ENCODE peak calls at places on chromosome X, in nine cellular contexts. One of them, this sample, is unnamed. For H3K4me1, the result is how much of the 10 kb centered on the place peaks cover.

GRCh38 chrX:154696328-154697045 is 43.1 kb upstream of the CTAG2 start:
- DNase-seq in sigmoid colon: no peak
- DNase-seq in transverse colon: no peak
- DNase-seq in endothelial cell of umbilical vein: peak
- DNase-seq in HCT116: no peak
- DNase-seq in stomach: no peak
- DNase-seq in H1: no peak
- DNase-seq in GM23338: no peak
- DNase-seq in Panc1: no peak
- DNase-seq in this sample: no peak

GRCh38 chrX:139559383-139560042 is 29.0 kb downstream of the F9 start:
- DNase-seq in stomach: peak
- DNase-seq in transverse colon: peak
- DNase-seq in endothelial cell of umbilical vein: peak
- DNase-seq in H1: no peak
- DNase-seq in GM23338: peak
- DNase-seq in HCT116: peak
- DNase-seq in Panc1: peak
- DNase-seq in sigmoid colon: no peak
- DNase-seq in this sample: peak

GRCh38 chrX:55127692-55128091 is 38.9 kb downstream of the PAGE2 start:
- DNase-seq in GM23338: no peak
- DNase-seq in Panc1: no peak
- DNase-seq in endothelial cell of umbilical vein: no peak
- DNase-seq in transverse colon: no peak
- DNase-seq in HCT116: no peak
- DNase-seq in stomach: no peak
- DNase-seq in H1: no peak
- DNase-seq in sigmoid colon: no peak
- DNase-seq in this sample: no peak

GRCh38 chrX:132266583-132267355 is 47.5 kb upstream of the RAP2C start:
- DNase-seq in endothelial cell of umbilical vein: no peak
- DNase-seq in transverse colon: no peak
- DNase-seq in HCT116: no peak
- DNase-seq in stomach: no peak
- DNase-seq in GM23338: no peak
- DNase-seq in sigmoid colon: no peak
- DNase-seq in Panc1: no peak
- DNase-seq in H1: no peak
- DNase-seq in this sample: no peak

GRCh38 chrX:14673764-14674163 is 144.4 kb downstream of the GLRA2 start:
- DNase-seq in sigmoid colon: no peak
- DNase-seq in stomach: no peak
- DNase-seq in transverse colon: peak
- DNase-seq in H1: no peak
- DNase-seq in endothelial cell of umbilical vein: peak
- DNase-seq in HCT116: peak
- DNase-seq in Panc1: no peak
- DNase-seq in GM23338: no peak
- DNase-seq in this sample: no peak

GRCh38 chrX:154592505-154592904 is 7.6 kb downstream of the CTAG1A start:
- DNase-seq in HCT116: no peak
- DNase-seq in sigmoid colon: no peak
- DNase-seq in endothelial cell of umbilical vein: no peak
- DNase-seq in transverse colon: no peak
- DNase-seq in GM23338: no peak
- DNase-seq in H1: no peak
- DNase-seq in stomach: no peak
- DNase-seq in Panc1: no peak
- DNase-seq in this sample: no peak

GRCh38 chrX:155028192-155028591 is 1.5 kb downstream of the FUNDC2 start:
- DNase-seq in HCT116: no peak
- DNase-seq in sigmoid colon: no peak
- DNase-seq in Panc1: no peak
- DNase-seq in endothelial cell of umbilical vein: peak
- DNase-seq in H1: no peak
- DNase-seq in GM23338: no peak
- DNase-seq in stomach: no peak
- DNase-seq in transverse colon: no peak
- DNase-seq in this sample: no peak

GRCh38 chrX:118420462-118420861 is 74.6 kb downstream of the WDR44 start:
- DNase-seq in Panc1: no peak
- DNase-seq in H1: no peak
- DNase-seq in endothelial cell of umbilical vein: peak
- DNase-seq in GM23338: no peak
- DNase-seq in transverse colon: no peak
- DNase-seq in HCT116: no peak
- DNase-seq in stomach: no peak
- DNase-seq in sigmoid colon: no peak
- DNase-seq in this sample: peak

GRCh38 chrX:154396948-154397887 is 959 bp upstream of the RPL10 start:
- DNase-seq in sigmoid colon: peak
- DNase-seq in H1: peak
- DNase-seq in stomach: peak
- DNase-seq in HCT116: no peak
- DNase-seq in Panc1: no peak
- DNase-seq in transverse colon: peak
- DNase-seq in GM23338: peak
- DNase-seq in endothelial cell of umbilical vein: peak
- DNase-seq in this sample: no peak

GRCh38 chrX:16924631-16925239 is 21.7 kb upstream of the REPS2 start:
- DNase-seq in transverse colon: no peak
- DNase-seq in stomach: no peak
- DNase-seq in GM23338: no peak
- DNase-seq in sigmoid colon: no peak
- DNase-seq in H1: no peak
- DNase-seq in HCT116: no peak
- DNase-seq in endothelial cell of umbilical vein: no peak
- DNase-seq in Panc1: no peak
- DNase-seq in this sample: no peak

GRCh38 chrX:700936-701335 is 70.3 kb downstream of the SHOX start:
- DNase-seq in endothelial cell of umbilical vein: no peak
- DNase-seq in stomach: no peak
- DNase-seq in GM23338: peak
- DNase-seq in HCT116: no peak
- DNase-seq in transverse colon: no peak
- DNase-seq in H1: no peak
- DNase-seq in sigmoid colon: no peak
- DNase-seq in Panc1: no peak
- DNase-seq in this sample: no peak

GRCh38 chrX:116413273-116413672 is 23.1 kb upstream of the SLC6A14 start:
- DNase-seq in Panc1: no peak
- DNase-seq in transverse colon: no peak
- DNase-seq in sigmoid colon: no peak
- DNase-seq in HCT116: no peak
- DNase-seq in GM23338: no peak
- DNase-seq in endothelial cell of umbilical vein: no peak
- DNase-seq in stomach: no peak
- DNase-seq in H1: no peak
- DNase-seq in this sample: no peak

GRCh38 chrX:126719208-126719607 is 100.3 kb upstream of the PRR32 start:
- DNase-seq in Panc1: no peak
- DNase-seq in H1: no peak
- DNase-seq in transverse colon: no peak
- DNase-seq in endothelial cell of umbilical vein: no peak
- DNase-seq in GM23338: no peak
- DNase-seq in sigmoid colon: no peak
- DNase-seq in stomach: no peak
- DNase-seq in HCT116: no peak
- DNase-seq in this sample: no peak

GRCh38 chrX:119398974-119399771 is at the start of gene SLC25A43:
- DNase-seq in stomach: peak
- DNase-seq in GM23338: peak
- DNase-seq in H1: peak
- DNase-seq in HCT116: no peak
- DNase-seq in transverse colon: peak
- DNase-seq in endothelial cell of umbilical vein: peak
- DNase-seq in Panc1: no peak
- DNase-seq in sigmoid colon: peak
- DNase-seq in this sample: no peak

GRCh38 chrX:19682712-19683331 is 167.5 kb upstream of the MAP3K15 start:
- DNase-seq in Panc1: no peak
- DNase-seq in HCT116: no peak
- DNase-seq in stomach: peak
- DNase-seq in sigmoid colon: peak
- DNase-seq in endothelial cell of umbilical vein: no peak
- DNase-seq in H1: no peak
- DNase-seq in GM23338: peak
- DNase-seq in transverse colon: peak
- DNase-seq in this sample: peak

GRCh38 chrX:15301924-15302323 is 13.5 kb downstream of the ASB11 start:
- DNase-seq in endothelial cell of umbilical vein: no peak
- DNase-seq in H1: no peak
- DNase-seq in HCT116: no peak
- DNase-seq in transverse colon: peak
- DNase-seq in sigmoid colon: peak
- DNase-seq in Panc1: no peak
- DNase-seq in stomach: no peak
- DNase-seq in GM23338: no peak
- DNase-seq in this sample: no peak

DNA sequence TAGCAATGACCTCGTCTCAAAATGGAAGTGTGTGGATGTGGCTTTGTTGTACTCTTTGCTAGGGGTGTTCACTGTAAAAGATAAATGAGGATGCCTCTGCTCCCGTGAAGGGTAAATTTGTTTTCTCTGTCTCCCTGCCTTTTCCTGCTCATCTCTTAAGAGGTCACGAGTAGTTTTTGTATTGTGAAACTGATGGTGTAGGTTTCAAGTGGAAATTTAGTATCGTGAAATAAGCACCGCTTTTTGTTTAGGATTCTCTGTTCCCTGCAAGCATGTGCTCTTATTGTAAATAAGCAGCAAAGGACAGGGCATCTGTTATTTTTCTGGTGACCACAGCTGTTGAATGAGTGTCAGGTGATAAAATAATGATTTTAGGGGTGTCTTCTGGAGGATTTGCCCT is 104.6 kb downstream of the PHEX start:
- DNase-seq in Panc1: no peak
- DNase-seq in H1: no peak
- DNase-seq in transverse colon: no peak
- DNase-seq in endothelial cell of umbilical vein: no peak
- DNase-seq in stomach: no peak
- DNase-seq in HCT116: no peak
- DNase-seq in sigmoid colon: no peak
- DNase-seq in GM23338: no peak
- DNase-seq in this sample: no peak
- H3K4me1 ChIP-seq in Panc1: under half
- H3K4me1 ChIP-seq in H1: under half
- H3K4me1 ChIP-seq in transverse colon: under half
- H3K4me1 ChIP-seq in endothelial cell of umbilical vein: under half
- H3K4me1 ChIP-seq in stomach: under half
- H3K4me1 ChIP-seq in HCT116: under half
- H3K4me1 ChIP-seq in sigmoid colon: under half
- H3K4me1 ChIP-seq in GM23338: under half
- H3K4me1 ChIP-seq in this sample: under half

GRCh38 chrX:134548257-134548732 is 88.3 kb downstream of the HPRT1 start:
- DNase-seq in sigmoid colon: no peak
- DNase-seq in HCT116: no peak
- DNase-seq in endothelial cell of umbilical vein: peak
- DNase-seq in GM23338: peak
- DNase-seq in transverse colon: no peak
- DNase-seq in stomach: no peak
- DNase-seq in Panc1: no peak
- DNase-seq in H1: no peak
- DNase-seq in this sample: no peak
- TF ChIP-seq POLR2AphosphoS5 in sigmoid colon: peak
- TF ChIP-seq POLR2AphosphoS5 in HCT116: no peak
- TF ChIP-seq POLR2AphosphoS5 in endothelial cell of umbilical vein: no peak
- TF ChIP-seq POLR2AphosphoS5 in GM23338: no peak
- TF ChIP-seq POLR2AphosphoS5 in transverse colon: peak
- TF ChIP-seq POLR2AphosphoS5 in stomach: no peak
- TF ChIP-seq POLR2AphosphoS5 in Panc1: no peak
- TF ChIP-seq POLR2AphosphoS5 in H1: no peak
- TF ChIP-seq POLR2AphosphoS5 in this sample: no peak

DNA sequence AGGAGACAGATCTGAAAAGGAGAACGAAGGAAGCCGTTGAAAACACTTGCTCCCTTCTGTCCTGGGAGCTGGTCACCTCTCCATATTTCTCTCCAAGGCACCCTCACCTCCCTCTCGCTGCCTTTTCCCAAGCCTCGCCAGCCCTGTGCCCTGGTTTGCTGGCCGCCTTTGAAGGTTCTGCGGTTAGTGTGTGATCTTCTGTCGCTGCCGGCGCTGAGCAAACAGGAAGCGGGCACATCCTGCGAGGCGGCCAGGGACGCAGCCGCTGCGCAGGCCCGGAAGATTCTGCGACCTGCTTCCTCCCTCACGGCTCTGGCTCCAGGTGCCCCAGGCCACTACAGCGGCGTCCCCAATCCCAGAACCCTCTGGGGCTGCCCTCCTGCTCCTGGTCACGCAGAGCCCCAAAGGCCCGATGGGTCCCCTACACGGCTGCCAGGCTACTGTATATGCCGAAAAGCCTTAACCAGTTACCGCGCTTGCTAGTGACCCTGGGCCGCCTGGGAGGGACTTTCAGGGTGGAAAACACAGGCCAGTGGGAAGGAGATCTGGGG is 2.5 kb upstream of the SASH3 start:
- DNase-seq in sigmoid colon: no peak
- DNase-seq in endothelial cell of umbilical vein: peak
- DNase-seq in H1: no peak
- DNase-seq in stomach: peak
- DNase-seq in Panc1: no peak
- DNase-seq in transverse colon: peak
- DNase-seq in GM23338: no peak
- DNase-seq in HCT116: no peak
- DNase-seq in this sample: peak
- H3K4me1 ChIP-seq in sigmoid colon: under half
- H3K4me1 ChIP-seq in endothelial cell of umbilical vein: under half
- H3K4me1 ChIP-seq in H1: under half
- H3K4me1 ChIP-seq in stomach: under half
- H3K4me1 ChIP-seq in Panc1: under half
- H3K4me1 ChIP-seq in transverse colon: under half
- H3K4me1 ChIP-seq in GM23338: under half
- H3K4me1 ChIP-seq in HCT116: under half
- H3K4me1 ChIP-seq in this sample: under half

DNA sequence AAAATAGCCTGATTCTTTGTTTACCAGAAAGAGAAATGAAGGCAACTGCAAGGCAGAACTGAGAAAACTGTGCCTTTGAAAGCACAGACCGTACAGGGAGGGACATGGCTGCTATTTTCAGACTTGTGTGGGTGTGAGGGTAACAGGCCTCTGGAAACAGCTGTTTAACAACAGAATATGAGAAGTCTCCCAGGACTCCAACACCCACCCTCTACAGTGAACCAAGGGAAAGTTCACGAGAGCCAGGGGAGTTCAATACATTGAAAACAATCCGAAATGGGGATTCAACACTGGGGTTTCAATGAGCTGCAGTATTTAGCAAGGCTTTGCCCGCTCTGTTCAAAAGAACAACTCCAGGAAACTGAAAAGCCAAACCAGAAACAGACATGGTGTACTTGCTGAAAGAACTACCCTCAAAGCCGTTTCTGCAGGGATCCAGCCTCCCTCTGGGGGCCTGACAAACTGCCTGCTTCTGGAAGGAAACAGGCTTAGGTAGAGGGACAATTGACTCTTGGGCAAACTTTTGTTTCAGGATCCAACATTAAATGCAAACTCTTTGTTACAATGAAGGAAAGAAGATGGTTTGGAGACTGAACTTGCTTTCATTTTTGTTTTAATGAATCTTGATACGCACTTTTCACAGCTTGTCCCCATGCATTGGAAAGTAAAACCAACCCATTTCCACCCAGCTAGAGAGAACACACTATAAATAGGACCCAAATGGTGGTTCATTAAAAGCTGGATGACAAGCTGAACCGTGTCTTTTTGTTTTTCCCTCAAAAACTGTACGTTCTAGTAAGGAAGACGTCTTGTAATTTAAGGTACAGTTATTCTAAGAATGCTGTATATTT is 95.5 kb upstream of the EGFL6 start:
- DNase-seq in stomach: no peak
- DNase-seq in endothelial cell of umbilical vein: no peak
- DNase-seq in sigmoid colon: no peak
- DNase-seq in Panc1: no peak
- DNase-seq in transverse colon: no peak
- DNase-seq in GM23338: no peak
- DNase-seq in H1: no peak
- DNase-seq in HCT116: no peak
- DNase-seq in this sample: no peak
- TF ChIP-seq POLR2AphosphoS5 in stomach: no peak
- TF ChIP-seq POLR2AphosphoS5 in endothelial cell of umbilical vein: no peak
- TF ChIP-seq POLR2AphosphoS5 in sigmoid colon: no peak
- TF ChIP-seq POLR2AphosphoS5 in Panc1: no peak
- TF ChIP-seq POLR2AphosphoS5 in transverse colon: no peak
- TF ChIP-seq POLR2AphosphoS5 in GM23338: no peak
- TF ChIP-seq POLR2AphosphoS5 in H1: no peak
- TF ChIP-seq POLR2AphosphoS5 in HCT116: no peak
- TF ChIP-seq POLR2AphosphoS5 in this sample: no peak

This sample was measured in prostate gland.